ENCODE peak calls at places on chromosomes 16 and 17, in four cellular contexts. H is GM12878, W is H1, R is K562. O is an unnamed sample.
A peak's percentile ranks its signal among the peaks of the same experiment; 100 is the strongest.

GRCh38 chr16:53224932-53225533 is 170.2 kb downstream of the CHD9 start:
- DNase-seq in H (no peak), W (no peak), R (peak; percentile 15), O (no peak)

GRCh38 chr16:10080031-10080772 is 102.0 kb downstream of the GRIN2A start:
- DNase-seq in H (no peak), W (no peak), R (no peak), O (peak; percentile 15)

GRCh38 chr16:78892925-78893324 is 707.6 kb downstream of the MAF start:
- DNase-seq in H (no peak), W (no peak), R (no peak), O (no peak)

GRCh38 chr16:69718365-69718764 is 8.0 kb downstream of the NQO1 start:
- DNase-seq in H (no peak), W (no peak), R (no peak), O (no peak)

GRCh38 chr17:83086197-83086880 is 6.9 kb downstream of the METRNL start:
- DNase-seq in H (no peak), W (no peak), R (no peak), O (no peak)

GRCh38 chr17:45170976-45171337 is 9.3 kb downstream of the HEXIM2 start:
- DNase-seq in H (no peak), W (no peak), R (no peak), O (peak; percentile 44)

GRCh38 chr17:34850023-34850422 is 111.2 kb downstream of the CCT6B start:
- DNase-seq in H (no peak), W (no peak), R (no peak), O (no peak)

GRCh38 chr16:73390491-73390890 is 342.6 kb upstream of the ZFHX3 start:
- DNase-seq in H (no peak), W (no peak), R (no peak), O (no peak)

DNA sequence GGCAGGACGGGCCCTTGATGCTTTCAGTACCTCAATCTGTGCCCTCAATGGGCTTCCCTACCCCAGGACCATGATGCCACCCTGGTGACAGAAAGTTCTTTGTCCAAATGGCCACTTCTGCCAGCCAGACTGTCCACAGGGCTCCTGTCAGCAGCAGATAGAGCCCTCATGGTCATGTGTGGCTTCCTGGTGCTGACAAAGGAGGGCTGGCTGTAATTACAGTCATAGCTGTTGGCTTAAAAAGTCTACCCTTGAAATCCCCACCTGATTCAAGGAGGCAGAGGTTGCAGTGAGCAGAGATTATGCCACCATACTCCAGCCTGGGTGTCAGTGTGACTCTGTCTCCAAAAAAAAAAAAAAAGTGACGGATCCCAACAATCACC is 3.3 kb downstream of the TRPV2 start:
- DNase-seq in H (no peak), W (no peak), R (no peak), O (no peak)
- TF ChIP-seq MAX in H (no peak), W (no peak), R (no peak), O (no peak)

GRCh38 chr17:39194985-39195524 is 2.4 kb downstream of the CACNB1 start:
- DNase-seq in H (no peak), W (no peak), R (no peak), O (no peak)

GRCh38 chr17:39196820-39197331 is 593 bp downstream of the CACNB1 start:
- DNase-seq in H (no peak), W (peak; percentile 52), R (peak; percentile 52), O (no peak)

GRCh38 chr17:39196191-39196819 is 1.2 kb downstream of the CACNB1 start:
- DNase-seq in H (no peak), W (no peak), R (no peak), O (no peak)

GRCh38 chr17:39194089-39194984 is 3.1 kb downstream of the CACNB1 start:
- DNase-seq in H (no peak), W (peak; percentile 65), R (peak; percentile 93), O (no peak)

GRCh38 chr17:39195568-39196160 is 1.8 kb downstream of the CACNB1 start:
- DNase-seq in H (no peak), W (no peak), R (no peak), O (no peak)
- TF ChIP-seq EGR1 in H (no peak), W (no peak), R (no peak), O (no peak)

GRCh38 chr17:6953689-6954088 is 42.2 kb upstream of the ALOX12 start:
- DNase-seq in H (no peak), W (no peak), R (no peak), O (no peak)

GRCh38 chr17:6941989-6942388 is 53.9 kb upstream of the ALOX12 start:
- DNase-seq in H (no peak), W (no peak), R (no peak), O (no peak)

GRCh38 chr17:6948562-6948961 is 47.3 kb upstream of the ALOX12 start:
- DNase-seq in H (no peak), W (no peak), R (no peak), O (no peak)

GRCh38 chr17:6948976-6949375 is 46.9 kb upstream of the ALOX12 start:
- DNase-seq in H (no peak), W (no peak), R (no peak), O (no peak)

DNA sequence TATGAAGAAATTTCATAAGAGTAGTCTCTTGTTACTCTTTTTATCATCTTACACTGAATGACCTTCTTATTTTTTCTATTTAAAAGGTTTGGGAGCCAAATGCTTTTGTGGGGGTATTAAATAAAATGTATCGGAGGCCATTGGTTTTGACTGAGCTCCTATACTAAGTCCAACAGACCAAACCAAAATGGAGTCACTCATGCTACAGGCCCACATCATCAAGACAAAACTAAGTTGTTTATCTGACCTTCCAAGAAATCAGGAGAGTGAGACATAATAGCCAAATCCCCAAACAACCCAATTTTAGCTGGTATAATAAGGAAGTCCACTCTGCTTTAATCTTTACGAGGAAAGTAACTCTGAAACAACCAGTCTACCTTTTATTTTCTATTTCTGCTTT is 48.1 kb upstream of the ALOX12 start:
- DNase-seq in H (no peak), W (no peak), R (no peak), O (no peak)
- TF ChIP-seq ZNF274 in H (no peak), W (no peak), R (no peak), O (no peak)

DNA sequence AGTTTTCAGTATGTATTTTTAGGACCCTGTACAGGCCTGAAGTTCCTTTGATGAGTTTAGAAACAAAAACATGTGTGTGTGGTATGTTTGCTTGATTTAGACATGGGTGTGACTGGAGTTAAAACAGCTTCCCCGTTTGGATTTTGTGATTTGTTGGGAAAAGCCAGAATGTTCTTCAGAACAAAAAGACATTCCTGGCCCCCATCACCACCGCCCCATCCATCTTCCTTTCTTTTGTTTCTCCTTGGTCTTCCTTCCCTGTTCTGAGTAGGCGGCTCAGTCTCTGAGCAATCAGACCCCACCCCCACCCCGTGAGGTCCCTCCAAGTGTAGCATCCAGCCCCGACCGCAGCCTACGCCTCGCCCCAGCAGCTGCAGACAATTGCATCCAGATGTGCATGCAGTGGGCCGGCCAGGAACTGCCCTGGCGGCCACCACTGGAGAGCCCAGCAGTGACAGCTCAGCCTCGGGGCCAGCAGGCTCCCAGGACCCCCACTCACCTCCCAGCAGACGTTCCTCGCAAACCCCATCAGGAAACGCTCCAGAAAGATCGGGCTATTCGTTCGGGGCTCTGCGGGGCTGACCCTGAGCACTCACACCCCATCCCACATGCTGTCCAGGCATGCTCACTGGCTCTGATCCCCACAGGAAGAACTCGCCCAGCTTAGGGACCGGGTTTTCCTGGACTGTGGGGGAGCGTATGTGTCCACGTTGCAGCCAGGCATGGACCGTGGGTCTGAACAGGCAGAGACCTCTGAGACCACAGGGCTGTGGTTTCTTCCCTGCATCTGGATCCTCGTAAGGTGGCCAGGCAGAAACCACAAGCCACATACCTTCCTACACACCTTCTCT is 99.8 kb upstream of the CDH5 start:
- DNase-seq in H (no peak), W (no peak), R (no peak), O (no peak)
- TF ChIP-seq MAX in H (no peak), W (no peak), R (no peak), O (no peak)

O was measured in HCT116.